ENCODE peak calls at places on chromosomes 12 and 14, in eight cellular contexts. C, H, N, J, S, B, L and Y are unnamed samples. For H3K4me1, the result is how much of the 10 kb centered on the place peaks cover.

GRCh38 chr14:73589128-73589527 is 2.5 kb upstream of the ACOT4 start:
- DNase-seq in C (no peak), H (no peak), N (no peak), J (no peak), S (no peak), B (no peak), L (no peak), Y (no peak)

GRCh38 chr14:80973918-80974317 is 18.5 kb downstream of the TSHR start:
- DNase-seq in C (no peak), H (no peak), N (no peak), J (no peak), S (no peak), B (peak), L (no peak), Y (peak)

GRCh38 chr12:98754095-98754494 is 109.0 kb downstream of the APAF1 start:
- DNase-seq in C (no peak), H (no peak), N (no peak), J (no peak), S (no peak), B (peak), L (no peak), Y (no peak)

GRCh38 chr12:119802472-119802871 is 74.6 kb downstream of the CIT start:
- DNase-seq in C (peak), H (no peak), N (peak), J (peak), S (no peak), B (peak), L (peak), Y (no peak)

GRCh38 chr12:1907652-1908611 is 10.5 kb downstream of the CACNA2D4 start:
- DNase-seq in C (no peak), H (peak), N (no peak), J (no peak), S (no peak), B (no peak), L (no peak), Y (no peak)

GRCh38 chr12:20212658-20213387 is 155.5 kb upstream of the PDE3A start:
- DNase-seq in C (peak), H (peak), N (peak), J (peak), S (peak), B (peak), L (peak), Y (no peak)

GRCh38 chr12:94089891-94090290 is 58.5 kb upstream of the PLXNC1 start:
- DNase-seq in C (no peak), H (no peak), N (no peak), J (no peak), S (no peak), B (peak), L (no peak), Y (no peak)

GRCh38 chr12:130846386-130846785 is 7.3 kb upstream of the STX2 start:
- DNase-seq in C (no peak), H (no peak), N (no peak), J (no peak), S (no peak), B (no peak), L (no peak), Y (no peak)

GRCh38 chr12:125403145-125403789 is 338.0 kb downstream of the AACS start:
- DNase-seq in C (no peak), H (no peak), N (no peak), J (no peak), S (no peak), B (no peak), L (no peak), Y (no peak)

GRCh38 chr14:71590131-71590530 is 342.1 kb upstream of the RGS6 start:
- DNase-seq in C (no peak), H (no peak), N (no peak), J (no peak), S (no peak), B (no peak), L (no peak), Y (no peak)

GRCh38 chr12:90153827-90154226 is 445.2 kb upstream of the ATP2B1 start:
- DNase-seq in C (no peak), H (no peak), N (no peak), J (no peak), S (no peak), B (no peak), L (no peak), Y (no peak)

GRCh38 chr14:90491868-90492560 is 95.2 kb downstream of the CALM1 start:
- DNase-seq in C (no peak), H (no peak), N (no peak), J (no peak), S (no peak), B (peak), L (no peak), Y (no peak)

GRCh38 chr14:26549571-26549970 is 48.3 kb downstream of the NOVA1 start:
- DNase-seq in C (no peak), H (no peak), N (no peak), J (no peak), S (no peak), B (no peak), L (no peak), Y (no peak)

GRCh38 chr14:73467377-73467776 is 9.0 kb upstream of the NUMB start:
- DNase-seq in C (no peak), H (no peak), N (no peak), J (no peak), S (peak), B (peak), L (no peak), Y (no peak)

GRCh38 chr12:96571101-96571862 is 81.9 kb downstream of the CFAP54 start:
- DNase-seq in C (no peak), H (no peak), N (no peak), J (no peak), S (no peak), B (peak), L (no peak), Y (peak)

GRCh38 chr14:50228313-50228712 is 3.1 kb downstream of the SOS2 start:
- DNase-seq in C (no peak), H (no peak), N (no peak), J (no peak), S (no peak), B (no peak), L (no peak), Y (no peak)
- H3K4me3 ChIP-seq in C (no peak), H (no peak), N (no peak), J (no peak), S (no peak), B (no peak), L (no peak), Y (no peak)

DNA sequence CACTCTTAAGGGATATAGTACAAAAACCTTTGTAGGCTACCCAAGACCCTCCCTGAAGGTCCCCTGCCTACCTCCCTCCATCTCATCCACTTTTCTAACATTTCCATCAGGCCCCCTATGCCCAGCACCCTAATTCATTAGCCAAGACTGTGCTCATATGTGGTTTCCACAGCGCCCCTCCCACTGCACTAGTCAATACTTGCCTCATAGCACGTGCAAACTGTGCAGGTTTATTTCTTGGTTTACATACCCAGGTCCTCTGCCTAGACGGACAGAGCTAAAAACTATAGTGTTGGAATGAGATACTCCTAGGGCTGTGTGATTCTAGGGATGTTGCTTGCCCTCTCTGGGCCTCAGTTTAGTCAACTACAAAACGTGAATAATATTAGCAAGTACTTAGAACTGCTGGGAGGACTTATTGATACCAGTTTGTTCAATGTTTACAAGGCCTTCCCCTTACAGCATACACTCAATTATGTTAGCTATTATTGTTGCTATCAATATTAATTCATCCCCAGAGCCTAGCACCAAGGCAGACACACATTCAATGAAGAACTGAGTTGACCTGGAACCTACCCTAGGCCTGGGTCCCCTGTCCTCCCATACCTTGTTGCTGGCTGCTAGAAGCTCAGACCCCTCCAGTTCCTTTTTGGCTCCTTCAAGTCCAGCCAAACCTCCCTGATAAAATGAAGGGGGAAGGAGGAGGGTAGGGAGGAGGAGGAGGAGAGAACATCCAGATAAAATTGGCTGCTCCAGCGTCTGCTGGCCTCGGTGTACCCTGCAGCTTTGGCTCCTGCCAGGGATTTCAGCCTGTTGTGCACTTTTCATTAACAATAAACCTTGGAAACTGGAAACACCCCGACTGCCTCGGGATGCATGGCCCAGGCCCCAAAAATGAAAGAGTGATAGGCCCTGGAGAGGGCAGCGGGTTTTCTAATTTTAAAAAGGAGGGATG is 50.2 kb downstream of the NUAK1 start:
- DNase-seq in C (no peak), H (no peak), N (no peak), J (peak), S (no peak), B (no peak), L (no peak), Y (no peak)
- H3K27ac ChIP-seq in C (peak), H (peak), N (no peak), J (peak), S (peak), B (peak), L (peak), Y (no peak)

DNA sequence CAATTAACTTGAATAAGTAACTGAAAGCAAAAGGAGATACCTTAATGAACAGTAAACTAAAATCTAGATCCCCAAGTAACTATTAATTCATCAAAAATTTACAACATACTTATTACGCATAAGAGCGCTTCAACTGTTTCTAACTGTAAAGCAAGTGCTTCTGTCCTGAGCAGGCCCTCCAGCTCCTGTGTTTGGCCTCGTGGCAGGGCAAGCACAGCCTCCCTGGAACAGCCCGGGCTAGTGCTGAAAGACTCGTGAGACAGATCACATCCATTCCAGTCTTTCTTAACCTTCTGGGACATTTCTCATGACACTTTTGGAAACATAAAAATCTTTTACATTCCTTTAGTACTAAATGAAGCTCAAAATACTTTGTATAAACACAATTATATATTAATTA is 178.8 kb upstream of the ABCD2 start:
- DNase-seq in C (no peak), H (no peak), N (no peak), J (no peak), S (no peak), B (no peak), L (no peak), Y (no peak)
- H3K4me1 ChIP-seq in C (under half), H (under half), N (under half), J (under half), S (under half), B (under half), L (under half), Y (under half)

GRCh38 chr12:48194780-48195179 is 8.3 kb downstream of the OR10AD1 start:
- DNase-seq in C (no peak), H (no peak), N (no peak), J (no peak), S (no peak), B (peak), L (no peak), Y (no peak)
- H3K4me3 ChIP-seq in C (no peak), H (no peak), N (no peak), J (no peak), S (no peak), B (no peak), L (no peak), Y (no peak)